ENCODE peak calls at places on chromosomes 11 and 22, in five cellular contexts. M is prostate gland, Z is colonic mucosa, F is left ventricle myocardium inferior, C is HCT116. H is an unnamed sample.

GRCh38 chr22:47598864-47599263 is 836.4 kb downstream of the TBC1D22A start:
- DNase-seq in M (no peak), Z (no peak), F (no peak), C (no peak), H (no peak)

GRCh38 chr22:38238519-38239051 is 34.2 kb downstream of the TMEM184B start:
- DNase-seq in M (no peak), Z (no peak), F (no peak), C (no peak), H (peak; percentile 37)

GRCh38 chr11:48096588-48097525 is 116.5 kb downstream of the PTPRJ start:
- DNase-seq in M (no peak), Z (no peak), F (no peak), C (peak; percentile 35), H (no peak)

GRCh38 chr11:91866642-91867041 is 358.0 kb upstream of the FAT3 start:
- DNase-seq in M (no peak), Z (no peak), F (no peak), C (no peak), H (no peak)

GRCh38 chr11:123493393-123494063 is 63.5 kb downstream of the GRAMD1B start:
- DNase-seq in M (no peak), Z (no peak), F (no peak), C (no peak), H (no peak)

GRCh38 chr22:27397948-27398330 is 403.6 kb downstream of the MN1 start:
- DNase-seq in M (no peak), Z (peak; percentile 29), F (peak; percentile 81), C (no peak), H (peak; percentile 30)

GRCh38 chr11:326842-327580 is 6.4 kb upstream of the IFITM3 start:
- DNase-seq in M (peak; percentile 34), Z (peak; percentile 73), F (peak; percentile 89), C (no peak), H (no peak)

GRCh38 chr11:67160872-67161783 is 42.1 kb downstream of the KDM2A start:
- DNase-seq in M (no peak), Z (no peak), F (no peak), C (no peak), H (no peak)

GRCh38 chr11:1829039-1829820 is 5.6 kb upstream of the SYT8 start:
- DNase-seq in M (peak; percentile 60), Z (no peak), F (no peak), C (no peak), H (no peak)

GRCh38 chr11:8800498-8801110 is 110.4 kb upstream of the AKIP1 start:
- DNase-seq in M (no peak), Z (no peak), F (no peak), C (no peak), H (no peak)

GRCh38 chr22:17559188-17559587 is 4.1 kb upstream of the SLC25A18 start:
- DNase-seq in M (no peak), Z (no peak), F (no peak), C (no peak), H (no peak)

GRCh38 chr11:100756556-100756955 is 69.5 kb downstream of the ARHGAP42 start:
- DNase-seq in M (no peak), Z (no peak), F (no peak), C (no peak), H (no peak)

GRCh38 chr11:77093056-77093891 is 9.4 kb upstream of the OMP start:
- DNase-seq in M (no peak), Z (no peak), F (no peak), C (no peak), H (no peak)

GRCh38 chr11:27524155-27524554 is 17.6 kb upstream of the LIN7C start:
- DNase-seq in M (no peak), Z (no peak), F (no peak), C (peak; percentile 35), H (no peak)

DNA sequence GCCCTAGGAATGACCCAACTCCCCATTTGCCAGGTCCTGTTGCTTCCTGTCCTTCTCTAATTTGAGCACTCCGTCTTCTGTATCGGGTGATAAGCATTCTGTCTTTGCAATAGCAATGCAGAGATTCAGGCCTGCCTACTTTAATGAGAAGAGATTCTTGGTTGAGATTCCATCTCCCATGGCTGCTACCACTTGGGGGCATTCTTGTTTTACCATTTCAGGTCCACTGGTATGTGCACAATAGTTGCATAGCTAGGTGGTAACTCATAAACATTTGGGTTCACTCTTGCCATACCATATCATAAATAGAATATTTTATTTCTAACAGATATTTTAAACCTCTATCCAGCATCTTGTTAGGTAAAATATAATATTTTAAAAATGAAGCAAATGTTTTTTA is 34.4 kb upstream of the CALCB start:
- DNase-seq in M (no peak), Z (no peak), F (no peak), C (peak; percentile 31), H (no peak)
- TF ChIP-seq CTCF in M (no peak), Z (no peak), F (no peak), C (peak; percentile 40), H (no peak)

GRCh38 chr11:128680906-128681305 is 13.0 kb upstream of the FLI1 start:
- DNase-seq in M (no peak), Z (no peak), F (no peak), C (no peak), H (no peak)
- H3K27me3 ChIP-seq in M (peaks cover 10% of the 10 kb centered on the region), Z (peaks cover 14% of the 10 kb centered on the region), F (peaks cover 35% of the 10 kb centered on the region), C (peaks cover 63% of the 10 kb centered on the region), H (no peaks in the 10 kb centered on the region)

DNA sequence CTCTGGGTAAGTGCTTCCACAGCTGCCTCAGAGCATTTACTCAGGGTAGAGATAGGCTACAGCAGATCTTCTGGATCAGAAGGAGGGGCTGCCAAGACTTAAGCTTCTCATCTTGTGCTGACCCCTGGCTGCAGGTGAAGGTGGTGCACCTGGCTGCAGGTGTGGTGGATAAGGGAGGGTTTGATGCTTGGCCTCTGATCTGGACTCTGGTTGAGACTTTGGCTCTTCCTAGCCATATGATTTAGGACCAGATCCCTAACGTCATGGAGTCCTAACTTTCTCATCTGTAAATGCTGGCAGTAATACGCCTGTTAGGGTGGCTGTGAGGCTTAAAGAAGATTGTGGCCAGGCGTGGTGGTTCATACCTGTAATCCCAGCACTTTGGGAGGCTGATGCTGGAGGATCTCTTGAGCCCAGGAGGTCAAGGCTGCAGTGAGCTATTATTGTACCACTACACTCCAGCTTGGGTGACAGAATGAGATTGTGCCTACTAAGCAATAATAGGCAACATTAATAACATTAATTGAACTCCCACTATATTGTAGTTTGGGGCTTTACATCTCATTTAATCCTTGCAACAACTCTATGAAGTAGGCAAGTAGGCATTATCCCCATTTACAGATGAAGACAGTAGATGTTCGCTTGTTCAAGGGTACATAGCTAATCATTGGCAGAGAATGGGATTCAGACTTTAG is 10.7 kb downstream of the DTX4 start:
- DNase-seq in M (no peak), Z (peak; percentile 81), F (no peak), C (no peak), H (no peak)
- TF ChIP-seq CTCF in M (peak; percentile 22), Z (peak; percentile 70), F (no peak), C (peak; percentile 78), H (no peak)

GRCh38 chr22:46046299-46046685 is 69.3 kb upstream of the WNT7B start:
- DNase-seq in M (no peak), Z (no peak), F (peak; percentile 17), C (no peak), H (no peak)
- H3K27me3 ChIP-seq in M (no peaks in the 10 kb centered on the region), Z (no peaks in the 10 kb centered on the region), F (no peaks in the 10 kb centered on the region), C (no peaks in the 10 kb centered on the region), H (no peaks in the 10 kb centered on the region)

GRCh38 chr11:119580751-119581150 is 148.2 kb downstream of the NECTIN1 start:
- DNase-seq in M (no peak), Z (no peak), F (no peak), C (no peak), H (no peak)

GRCh38 chr11:119585038-119585666 is 143.8 kb downstream of the NECTIN1 start:
- DNase-seq in M (peak; percentile 84), Z (peak; percentile 26), F (no peak), C (no peak), H (peak; percentile 85)

GRCh38 chr11:119584193-119585037 is 144.6 kb downstream of the NECTIN1 start:
- DNase-seq in M (peak; percentile 75), Z (peak; percentile 35), F (no peak), C (no peak), H (no peak)

GRCh38 chr11:119586181-119586580 is 142.8 kb downstream of the NECTIN1 start:
- DNase-seq in M (no peak), Z (no peak), F (no peak), C (no peak), H (no peak)

DNA sequence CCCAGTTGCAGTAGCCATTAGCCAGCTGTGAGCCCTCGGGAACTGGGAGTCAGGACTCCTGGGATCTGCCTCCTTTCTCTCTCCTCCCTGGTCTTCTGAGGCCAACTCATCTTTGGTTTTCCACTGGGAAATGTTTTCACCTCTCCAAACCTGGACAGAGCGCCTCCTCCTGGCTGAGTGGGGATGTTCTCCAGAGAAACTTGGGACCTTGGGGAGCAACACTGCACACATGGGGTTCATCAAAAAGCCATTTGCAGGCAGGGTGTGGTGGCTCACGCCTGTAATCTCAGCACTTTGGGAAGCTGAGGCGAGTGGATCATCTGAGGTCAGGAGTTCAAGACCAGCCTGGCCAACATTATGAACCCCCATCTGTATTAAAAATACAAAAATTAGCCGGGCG is 145.4 kb downstream of the NECTIN1 start:
- DNase-seq in M (no peak), Z (no peak), F (no peak), C (no peak), H (no peak)
- TF ChIP-seq CTCF in M (no peak), Z (no peak), F (no peak), C (peak; percentile 34), H (no peak)

DNA sequence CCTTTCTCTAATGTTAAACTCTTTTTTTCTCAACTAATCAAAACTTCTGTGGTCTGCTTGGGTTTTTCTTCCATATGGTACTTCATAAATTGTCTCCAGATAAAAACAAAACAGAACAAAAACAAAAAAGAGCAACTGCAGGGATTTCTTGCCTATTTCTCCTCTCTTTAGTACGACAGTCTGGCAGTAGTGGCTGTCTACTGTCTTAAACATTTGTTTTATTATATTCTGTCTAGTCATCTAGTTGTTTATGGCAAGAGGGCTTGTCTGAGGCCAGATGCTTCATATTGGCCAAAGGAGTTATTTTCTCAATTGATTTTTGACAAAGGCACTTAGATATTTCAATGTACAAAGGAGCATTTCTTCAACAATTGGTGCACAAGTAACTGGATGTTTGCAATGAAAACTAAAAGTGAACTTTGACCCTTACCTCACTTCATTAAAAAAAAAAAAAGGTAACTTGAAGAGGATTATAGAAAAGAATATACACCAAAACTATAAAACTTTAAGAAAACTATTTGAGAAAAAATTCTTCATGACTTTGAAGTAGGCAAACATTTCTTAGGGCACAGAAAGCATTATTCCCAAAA is 404.2 kb downstream of the LUZP2 start:
- DNase-seq in M (no peak), Z (no peak), F (no peak), C (no peak), H (no peak)
- H3K27me3 ChIP-seq in M (no peaks in the 10 kb centered on the region), Z (no peaks in the 10 kb centered on the region), F (no peaks in the 10 kb centered on the region), C (no peaks in the 10 kb centered on the region), H (no peaks in the 10 kb centered on the region)

GRCh38 chr11:57779275-57779674 is 17.7 kb downstream of the CTNND1 start:
- DNase-seq in M (peak; percentile 74), Z (no peak), F (no peak), C (no peak), H (no peak)
- TF ChIP-seq CTCF in M (peak; percentile 17), Z (no peak), F (peak; percentile 31), C (peak; percentile 3), H (no peak)

H was measured in upper lobe of left lung.